ENCODE peak calls at places on chromosomes 2 and 18, in ten cellular contexts. J, R, V, F, D, S, T, C, B and A are unnamed samples.

GRCh38 chr2:157606534-157606933 is 22.1 kb downstream of the ACVR1C start:
- DNase-seq in J (no peak), R (no peak), V (no peak), F (no peak), D (no peak), S (no peak), T (no peak), C (no peak), B (no peak), A (no peak)

GRCh38 chr2:173076557-173077345 is 1.1 kb downstream of the MAP3K20 start:
- DNase-seq in J (no peak), R (peak; percentile 46), V (peak; percentile 1), F (peak; percentile 47), D (peak; percentile 58), S (peak; percentile 71), T (peak; percentile 60), C (peak; percentile 55), B (no peak), A (peak; percentile 67)

GRCh38 chr18:57443247-57443646 is 8.1 kb downstream of the ONECUT2 start:
- DNase-seq in J (no peak), R (no peak), V (no peak), F (no peak), D (no peak), S (no peak), T (no peak), C (no peak), B (no peak), A (no peak)

GRCh38 chr2:101238930-101239759 is 13.5 kb upstream of the CNOT11 start:
- DNase-seq in J (no peak), R (no peak), V (no peak), F (no peak), D (no peak), S (no peak), T (no peak), C (no peak), B (no peak), A (no peak)

GRCh38 chr2:187403568-187404260 is 44.3 kb downstream of the CALCRL start:
- DNase-seq in J (no peak), R (no peak), V (no peak), F (no peak), D (no peak), S (peak; percentile 38), T (no peak), C (no peak), B (no peak), A (no peak)

GRCh38 chr2:225468131-225468530 is 68.6 kb downstream of the NYAP2 start:
- DNase-seq in J (no peak), R (no peak), V (no peak), F (no peak), D (no peak), S (peak; percentile 31), T (no peak), C (peak; percentile 37), B (no peak), A (no peak)

GRCh38 chr2:9539530-9539929 is 16.1 kb downstream of the ADAM17 start:
- DNase-seq in J (no peak), R (no peak), V (no peak), F (peak; percentile 36), D (no peak), S (peak; percentile 72), T (no peak), C (no peak), B (no peak), A (no peak)

GRCh38 chr2:70988726-70989648 is 5.7 kb downstream of the TEX261 start:
- DNase-seq in J (no peak), R (no peak), V (no peak), F (no peak), D (no peak), S (no peak), T (no peak), C (no peak), B (no peak), A (no peak)

GRCh38 chr2:36441816-36442215 is 86.2 kb downstream of the CRIM1 start:
- DNase-seq in J (peak; percentile 86), R (no peak), V (no peak), F (no peak), D (no peak), S (peak; percentile 41), T (no peak), C (peak; percentile 66), B (no peak), A (no peak)

GRCh38 chr2:190540048-190540447 is 5.5 kb upstream of the NEMP2 start:
- DNase-seq in J (no peak), R (no peak), V (no peak), F (no peak), D (no peak), S (no peak), T (no peak), C (no peak), B (no peak), A (no peak)

GRCh38 chr2:177391822-177392372 is 676 bp upstream of the AGPS start:
- DNase-seq in J (no peak), R (no peak), V (no peak), F (no peak), D (no peak), S (no peak), T (no peak), C (no peak), B (no peak), A (no peak)

GRCh38 chr18:29874519-29875098 is 1167.9 kb downstream of the DSC3 start:
- DNase-seq in J (no peak), R (no peak), V (no peak), F (no peak), D (peak; percentile 21), S (peak; percentile 42), T (peak; percentile 42), C (peak; percentile 50), B (peak; percentile 10), A (peak; percentile 31)

GRCh38 chr2:132645176-132645575 is 24.8 kb downstream of the LYPD1 start:
- DNase-seq in J (no peak), R (no peak), V (no peak), F (no peak), D (no peak), S (no peak), T (no peak), C (no peak), B (no peak), A (no peak)

GRCh38 chr2:69762513-69763494 is 20.9 kb downstream of the ANXA4 start:
- DNase-seq in J (no peak), R (no peak), V (no peak), F (peak; percentile 15), D (no peak), S (peak; percentile 52), T (no peak), C (no peak), B (no peak), A (peak; percentile 61)

GRCh38 chr2:149329470-149330126 is 789 bp upstream of the LYPD6 start:
- DNase-seq in J (peak; percentile 42), R (peak; percentile 67), V (no peak), F (peak; percentile 7), D (peak; percentile 82), S (peak; percentile 4), T (peak; percentile 64), C (peak; percentile 85), B (peak; percentile 86), A (no peak)

GRCh38 chr2:117921520-117921919 is 92.3 kb downstream of the CCDC93 start:
- DNase-seq in J (no peak), R (no peak), V (no peak), F (peak; percentile 51), D (no peak), S (no peak), T (no peak), C (no peak), B (no peak), A (no peak)